ENCODE peak calls at places on chromosome 1, in five cellular contexts. One of them, this sample, is unnamed.

GRCh38 chr1:232599178-232600041 is 30.5 kb downstream of the SIPA1L2 start:
- ATAC-seq in K562: peak; percentile 68
- ATAC-seq in GM12878: peak; percentile 55
- ATAC-seq in GM23338: no peak
- ATAC-seq in Panc1: no peak
- ATAC-seq in this sample: no peak

GRCh38 chr1:159827102-159827490 is 423 bp downstream of the SLAMF8 start:
- ATAC-seq in K562: no peak
- ATAC-seq in GM12878: no peak
- ATAC-seq in GM23338: no peak
- ATAC-seq in Panc1: no peak
- ATAC-seq in this sample: no peak

GRCh38 chr1:117633936-117634335 is 28.1 kb downstream of the TENT5C start:
- ATAC-seq in K562: no peak
- ATAC-seq in GM12878: no peak
- ATAC-seq in GM23338: no peak
- ATAC-seq in Panc1: no peak
- ATAC-seq in this sample: no peak

GRCh38 chr1:41432481-41433280 is 51.8 kb downstream of the EDN2 start:
- ATAC-seq in K562: peak; percentile 100
- ATAC-seq in GM12878: peak; percentile 99
- ATAC-seq in GM23338: peak; percentile 88
- ATAC-seq in Panc1: peak; percentile 98
- ATAC-seq in this sample: peak; percentile 91

GRCh38 chr1:197619008-197619640 is 156.2 kb downstream of the DENND1B start:
- ATAC-seq in K562: peak; percentile 43
- ATAC-seq in GM12878: no peak
- ATAC-seq in GM23338: no peak
- ATAC-seq in Panc1: peak; percentile 63
- ATAC-seq in this sample: no peak

GRCh38 chr1:55558515-55558914 is 343.4 kb upstream of the USP24 start:
- ATAC-seq in K562: no peak
- ATAC-seq in GM12878: no peak
- ATAC-seq in GM23338: no peak
- ATAC-seq in Panc1: no peak
- ATAC-seq in this sample: no peak

GRCh38 chr1:198490224-198490623 is 50.3 kb downstream of the ATP6V1G3 start:
- ATAC-seq in K562: no peak
- ATAC-seq in GM12878: no peak
- ATAC-seq in GM23338: no peak
- ATAC-seq in Panc1: no peak
- ATAC-seq in this sample: no peak

GRCh38 chr1:240797050-240797449 is 185.1 kb upstream of the GREM2 start:
- ATAC-seq in K562: no peak
- ATAC-seq in GM12878: no peak
- ATAC-seq in GM23338: no peak
- ATAC-seq in Panc1: no peak
- ATAC-seq in this sample: no peak

GRCh38 chr1:42943166-42943565 is 15.5 kb downstream of the SLC2A1 start:
- ATAC-seq in K562: peak; percentile 20
- ATAC-seq in GM12878: no peak
- ATAC-seq in GM23338: no peak
- ATAC-seq in Panc1: peak; percentile 27
- ATAC-seq in this sample: peak; percentile 34

GRCh38 chr1:66733348-66734017 is 18.8 kb upstream of the DYNLT5 start:
- ATAC-seq in K562: peak; percentile 37
- ATAC-seq in GM12878: peak; percentile 32
- ATAC-seq in GM23338: no peak
- ATAC-seq in Panc1: no peak
- ATAC-seq in this sample: no peak

DNA sequence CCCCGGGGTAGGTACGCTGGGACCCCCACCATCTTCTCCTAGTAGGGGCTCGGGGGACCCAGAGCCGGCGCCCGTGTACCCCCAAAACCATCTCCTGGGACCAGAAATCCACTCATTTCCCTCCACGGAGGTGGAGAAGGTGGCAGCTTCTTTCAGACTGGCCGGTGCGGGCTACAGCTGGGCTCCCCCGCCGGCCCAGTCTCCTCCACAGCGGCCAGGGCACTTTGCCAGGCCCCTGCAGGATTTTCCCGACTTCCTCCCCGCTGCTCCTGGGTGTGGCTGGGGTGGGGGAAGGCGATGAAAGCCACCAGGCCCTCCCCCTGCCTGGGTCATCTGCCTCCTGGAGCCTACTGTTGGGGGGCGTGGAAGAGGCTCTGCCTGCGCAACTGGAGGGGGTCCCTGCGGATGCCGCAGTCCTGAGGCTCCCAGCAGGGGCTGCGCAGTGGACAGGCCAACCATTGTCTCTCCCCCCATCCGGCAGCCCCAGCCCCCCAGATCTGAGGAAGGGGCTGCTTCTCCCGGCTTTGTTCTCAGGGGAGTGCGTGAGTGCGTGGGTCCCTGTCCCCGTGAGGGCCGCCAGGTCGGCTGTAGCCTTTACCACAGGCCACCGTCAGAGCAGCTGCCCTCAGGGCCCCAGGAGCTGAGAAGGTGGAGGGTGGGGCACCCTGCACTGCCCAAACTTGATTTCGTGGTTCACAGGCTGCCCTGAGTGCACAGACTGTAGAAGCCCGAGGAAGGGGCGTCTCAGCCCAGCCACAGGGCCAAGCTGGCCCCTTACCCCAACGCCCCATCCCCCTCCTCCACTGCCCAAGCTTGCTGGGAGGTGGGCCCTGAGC is 1.3 kb downstream of the AGRN start:
- ATAC-seq in K562: peak; percentile 52
- ATAC-seq in GM12878: peak; percentile 13
- ATAC-seq in GM23338: peak; percentile 3
- ATAC-seq in Panc1: peak; percentile 45
- ATAC-seq in this sample: no peak
- TF ChIP-seq POLR2AphosphoS5 in K562: no peak
- TF ChIP-seq POLR2AphosphoS5 in GM12878: no peak
- TF ChIP-seq POLR2AphosphoS5 in GM23338: no peak
- TF ChIP-seq POLR2AphosphoS5 in Panc1: no peak
- TF ChIP-seq POLR2AphosphoS5 in this sample: no peak

DNA sequence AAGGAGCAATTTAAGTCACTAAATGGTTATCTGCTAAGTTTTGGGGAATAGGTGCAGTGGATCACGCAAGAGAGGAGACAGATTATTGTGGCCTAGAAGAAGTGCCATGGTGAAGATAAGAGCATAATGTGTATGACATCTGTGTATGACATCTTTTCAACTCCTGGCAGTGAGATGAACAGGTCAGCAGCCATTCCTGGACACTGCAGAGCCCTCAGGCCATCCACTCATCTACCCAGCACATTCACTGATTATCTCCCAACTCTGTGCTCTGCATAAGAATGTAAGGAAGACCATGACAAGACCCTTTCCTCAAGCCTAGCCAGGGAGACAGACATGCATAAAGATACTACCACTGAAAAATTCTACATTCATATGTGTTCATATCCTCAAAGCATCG is 73.7 kb downstream of the DDR2 start:
- ATAC-seq in K562: no peak
- ATAC-seq in GM12878: no peak
- ATAC-seq in GM23338: no peak
- ATAC-seq in Panc1: no peak
- ATAC-seq in this sample: no peak
- H3K4me1 ChIP-seq in K562: peaks cover 2% of the 10 kb centered on the region
- H3K4me1 ChIP-seq in GM12878: no peaks in the 10 kb centered on the region
- H3K4me1 ChIP-seq in GM23338: no peaks in the 10 kb centered on the region
- H3K4me1 ChIP-seq in Panc1: no peaks in the 10 kb centered on the region
- H3K4me1 ChIP-seq in this sample: peaks cover 96% of the 10 kb centered on the region

DNA sequence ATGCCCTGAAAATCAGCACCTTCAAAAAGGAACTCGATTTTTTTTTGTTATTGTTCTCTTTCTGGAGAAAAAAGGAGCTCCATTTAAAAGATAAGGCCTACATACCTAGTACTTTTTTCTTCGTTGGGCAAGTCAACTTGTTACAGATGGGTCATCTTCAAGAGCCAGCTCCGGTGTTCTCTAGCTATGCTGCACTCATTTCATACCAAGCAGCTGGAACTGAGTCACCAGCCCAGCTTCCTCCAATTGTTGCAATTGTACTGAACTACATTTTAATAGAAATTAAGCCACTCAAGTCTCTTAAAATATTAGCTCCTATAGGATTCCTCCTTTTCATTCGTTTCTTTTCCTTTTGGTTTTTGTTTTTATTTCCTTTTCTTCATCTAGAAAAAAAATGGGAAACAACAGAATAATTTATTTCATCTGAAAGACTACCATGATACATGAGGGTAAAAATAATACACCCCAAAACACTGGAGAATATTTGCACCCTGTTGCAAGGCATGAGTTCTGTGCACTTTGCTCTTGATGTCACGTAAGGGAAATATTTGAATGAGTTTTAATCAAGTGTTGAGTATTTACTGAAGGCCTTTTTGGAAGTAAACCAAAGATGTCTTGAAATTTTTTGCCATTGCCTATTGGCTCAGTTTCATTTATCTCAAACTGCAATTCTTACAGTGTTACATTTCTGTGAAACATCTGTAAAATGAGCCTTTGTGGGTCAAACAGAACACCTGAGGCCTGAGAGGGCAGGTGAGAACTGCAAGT is 60.5 kb downstream of the CLIC4 start:
- ATAC-seq in K562: no peak
- ATAC-seq in GM12878: no peak
- ATAC-seq in GM23338: no peak
- ATAC-seq in Panc1: no peak
- ATAC-seq in this sample: peak; percentile 68
- TF ChIP-seq POLR2AphosphoS5 in K562: no peak
- TF ChIP-seq POLR2AphosphoS5 in GM12878: no peak
- TF ChIP-seq POLR2AphosphoS5 in GM23338: no peak
- TF ChIP-seq POLR2AphosphoS5 in Panc1: no peak
- TF ChIP-seq POLR2AphosphoS5 in this sample: no peak

GRCh38 chr1:93619507-93620168 is 62.0 kb downstream of the BCAR3 start:
- ATAC-seq in K562: peak; percentile 30
- ATAC-seq in GM12878: no peak
- ATAC-seq in GM23338: peak; percentile 19
- ATAC-seq in Panc1: no peak
- ATAC-seq in this sample: no peak
- H3K4me1 ChIP-seq in K562: peaks cover 4% of the 10 kb centered on the region
- H3K4me1 ChIP-seq in GM12878: peaks cover 23% of the 10 kb centered on the region
- H3K4me1 ChIP-seq in GM23338: peaks cover 35% of the 10 kb centered on the region
- H3K4me1 ChIP-seq in Panc1: peaks cover 77% of the 10 kb centered on the region
- H3K4me1 ChIP-seq in this sample: peaks cover 40% of the 10 kb centered on the region

GRCh38 chr1:8603220-8603616 is 214.2 kb downstream of the RERE start:
- ATAC-seq in K562: no peak
- ATAC-seq in GM12878: no peak
- ATAC-seq in GM23338: no peak
- ATAC-seq in Panc1: no peak
- ATAC-seq in this sample: no peak

GRCh38 chr1:8600336-8600735 is 217.1 kb downstream of the RERE start:
- ATAC-seq in K562: no peak
- ATAC-seq in GM12878: no peak
- ATAC-seq in GM23338: no peak
- ATAC-seq in Panc1: no peak
- ATAC-seq in this sample: no peak

GRCh38 chr1:8607906-8608305 is 209.5 kb downstream of the RERE start:
- ATAC-seq in K562: no peak
- ATAC-seq in GM12878: no peak
- ATAC-seq in GM23338: no peak
- ATAC-seq in Panc1: no peak
- ATAC-seq in this sample: no peak

GRCh38 chr1:8602471-8603219 is 214.8 kb downstream of the RERE start:
- ATAC-seq in K562: no peak
- ATAC-seq in GM12878: no peak
- ATAC-seq in GM23338: no peak
- ATAC-seq in Panc1: no peak
- ATAC-seq in this sample: no peak

GRCh38 chr1:8604041-8604942 is 213.1 kb downstream of the RERE start:
- ATAC-seq in K562: no peak
- ATAC-seq in GM12878: peak; percentile 95
- ATAC-seq in GM23338: peak; percentile 55
- ATAC-seq in Panc1: no peak
- ATAC-seq in this sample: no peak
- TF ChIP-seq POLR2AphosphoS5 in K562: no peak
- TF ChIP-seq POLR2AphosphoS5 in GM12878: no peak
- TF ChIP-seq POLR2AphosphoS5 in GM23338: no peak
- TF ChIP-seq POLR2AphosphoS5 in Panc1: no peak
- TF ChIP-seq POLR2AphosphoS5 in this sample: no peak

DNA sequence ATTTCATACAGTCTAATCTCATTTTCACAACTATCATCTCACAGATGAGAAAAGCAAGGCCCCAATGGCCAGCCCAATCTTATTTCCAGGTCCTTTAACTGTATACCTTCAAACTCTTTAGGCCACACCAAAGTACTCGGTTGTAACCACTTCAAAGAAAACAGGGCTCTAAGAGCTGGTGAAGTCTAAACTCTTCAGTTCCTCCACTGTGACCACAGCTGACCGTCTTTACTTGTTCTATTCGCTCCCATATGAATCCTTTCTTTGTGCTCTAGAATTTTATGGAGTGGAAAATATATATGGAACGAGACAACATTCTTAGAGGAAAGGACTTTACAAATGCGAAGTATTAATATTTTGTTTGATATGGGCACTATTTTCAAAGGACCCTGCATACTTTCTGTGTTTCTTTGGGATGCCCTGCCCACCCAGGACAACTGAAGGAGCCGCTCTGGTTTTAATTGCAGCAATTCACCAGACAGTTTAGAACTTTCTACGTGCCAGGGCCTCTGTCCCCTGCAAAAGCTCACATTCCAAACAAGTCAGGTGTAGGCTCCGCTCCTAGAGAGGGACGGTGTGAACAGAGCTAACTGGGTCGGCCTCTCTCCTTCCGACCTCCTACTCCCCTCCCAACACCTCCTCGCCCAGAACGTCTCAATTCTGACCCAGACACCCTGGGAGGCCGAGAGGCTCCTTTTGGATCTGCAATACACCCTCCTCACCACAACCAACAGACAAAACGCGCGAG is 15.7 kb downstream of the IER5 start:
- ATAC-seq in K562: peak; percentile 64
- ATAC-seq in GM12878: peak; percentile 51
- ATAC-seq in GM23338: peak; percentile 44
- ATAC-seq in Panc1: peak; percentile 33
- ATAC-seq in this sample: no peak
- H3K4me1 ChIP-seq in K562: peaks cover 77% of the 10 kb centered on the region
- H3K4me1 ChIP-seq in GM12878: peaks cover 55% of the 10 kb centered on the region
- H3K4me1 ChIP-seq in GM23338: peaks cover 76% of the 10 kb centered on the region
- H3K4me1 ChIP-seq in Panc1: peaks cover 76% of the 10 kb centered on the region
- H3K4me1 ChIP-seq in this sample: peaks cover 3% of the 10 kb centered on the region

DNA sequence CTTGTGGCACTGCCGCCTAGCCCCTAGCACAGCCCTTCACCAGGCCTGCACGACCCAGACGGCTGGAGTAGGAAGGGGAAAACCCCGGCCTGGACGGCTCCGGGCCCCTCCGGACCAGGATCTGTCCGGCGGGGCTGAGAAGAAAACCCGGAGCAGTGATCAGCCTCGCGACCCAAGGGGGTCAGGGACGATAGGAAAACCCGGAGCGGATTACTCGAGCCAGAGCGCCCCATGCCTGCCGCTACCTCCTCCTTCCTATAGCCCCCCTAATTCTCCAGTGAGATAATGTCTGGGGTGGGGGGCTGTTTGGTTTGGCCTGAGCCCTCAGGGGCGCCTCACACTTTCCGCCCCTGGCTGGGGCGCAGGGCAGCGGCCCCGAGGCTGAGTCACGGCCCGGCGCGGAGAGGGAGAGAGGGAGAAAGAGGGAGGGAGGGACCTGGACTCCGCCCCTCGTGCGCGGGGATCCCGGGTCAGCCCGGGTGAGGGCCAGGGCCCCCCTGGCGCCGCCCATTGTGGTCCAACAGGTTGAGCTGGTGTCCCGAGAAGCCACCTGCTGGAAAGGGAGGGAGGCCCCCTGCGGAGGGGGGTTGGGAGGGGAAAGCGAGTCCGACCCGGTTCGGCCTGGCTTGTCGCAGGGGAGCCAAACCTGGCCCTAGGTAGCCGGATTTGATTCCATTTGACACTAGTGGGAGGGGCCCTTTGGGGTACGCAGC is 1.7 kb upstream of the ZBTB7B start:
- ATAC-seq in K562: peak; percentile 73
- ATAC-seq in GM12878: peak; percentile 57
- ATAC-seq in GM23338: peak; percentile 45
- ATAC-seq in Panc1: peak; percentile 66
- ATAC-seq in this sample: peak; percentile 63
- TF ChIP-seq POLR2AphosphoS5 in K562: peak; percentile 65
- TF ChIP-seq POLR2AphosphoS5 in GM12878: no peak
- TF ChIP-seq POLR2AphosphoS5 in GM23338: peak; percentile 55
- TF ChIP-seq POLR2AphosphoS5 in Panc1: peak; percentile 55
- TF ChIP-seq POLR2AphosphoS5 in this sample: peak; percentile 63